ENCODE peak calls at places on chromosomes 11 and 22, in ten cellular contexts. W is aorta; J is cardiac muscle cell; A is hepatocyte; Q is CD8-positive, alpha-beta T cell; D is esophagus squamous epithelium; T is right cardiac atrium; F is right lobe of liver; R is HAP-1; S is CD4-positive, CD25-positive, alpha-beta regulatory T cell. M is an unnamed sample. For H3K4me1, the result is how much of the 10 kb centered on the place peaks cover.

GRCh38 chr22:42719133-42719532 is 1.5 kb downstream of the A4GALT start:
- DNase-seq in W (no peak), J (peak), A (no peak), Q (no peak), D (no peak), T (no peak), F (no peak), R (peak), S (no peak), M (no peak)

GRCh38 chr11:128724891-128725611 is 31.2 kb downstream of the FLI1 start:
- DNase-seq in W (no peak), J (no peak), A (no peak), Q (no peak), D (no peak), T (no peak), F (no peak), R (no peak), S (no peak), M (no peak)

GRCh38 chr11:72904016-72904415 is 89.8 kb downstream of the ATG16L2 start:
- DNase-seq in W (no peak), J (no peak), A (no peak), Q (no peak), D (no peak), T (no peak), F (no peak), R (peak), S (no peak), M (no peak)

GRCh38 chr11:123061403-123062157 is at the start of gene HSPA8:
- DNase-seq in W (peak), J (peak), A (peak), Q (peak), D (peak), T (peak), F (peak), R (peak), S (peak), M (no peak)

GRCh38 chr22:17106785-17107546 is 14.2 kb downstream of the TMEM121B start:
- DNase-seq in W (peak), J (no peak), A (no peak), Q (no peak), D (no peak), T (no peak), F (no peak), R (no peak), S (no peak), M (no peak)

GRCh38 chr22:44665115-44665514 is 36.9 kb upstream of the PRR5 start:
- DNase-seq in W (peak), J (peak), A (no peak), Q (no peak), D (no peak), T (peak), F (no peak), R (no peak), S (no peak), M (no peak)

GRCh38 chr22:46073683-46074504 is 76.4 kb upstream of the PPARA start:
- DNase-seq in W (peak), J (peak), A (no peak), Q (no peak), D (no peak), T (peak), F (peak), R (peak), S (no peak), M (peak)

GRCh38 chr22:29167032-29167911 is 38.4 kb upstream of the EMID1 start:
- DNase-seq in W (peak), J (no peak), A (no peak), Q (peak), D (no peak), T (no peak), F (peak), R (no peak), S (no peak), M (no peak)

GRCh38 chr11:128116447-128117240 is 470.7 kb downstream of the ETS1 start:
- DNase-seq in W (no peak), J (peak), A (no peak), Q (no peak), D (no peak), T (no peak), F (no peak), R (no peak), S (no peak), M (no peak)

GRCh38 chr11:121281609-121282164 is 10.9 kb upstream of the SC5D start:
- DNase-seq in W (no peak), J (no peak), A (no peak), Q (no peak), D (no peak), T (no peak), F (no peak), R (no peak), S (no peak), M (no peak)

GRCh38 chr22:37419916-37420655 is 7.2 kb downstream of the ELFN2 start:
- DNase-seq in W (no peak), J (no peak), A (peak), Q (no peak), D (no peak), T (no peak), F (no peak), R (peak), S (no peak), M (no peak)

GRCh38 chr11:96215094-96215782 is 127.8 kb downstream of the MAML2 start:
- DNase-seq in W (no peak), J (peak), A (no peak), Q (peak), D (no peak), T (no peak), F (no peak), R (no peak), S (no peak), M (no peak)

GRCh38 chr11:10990160-10990559 is 132.3 kb upstream of the ZBED5 start:
- DNase-seq in W (no peak), J (no peak), A (no peak), Q (no peak), D (no peak), T (no peak), F (no peak), R (no peak), S (no peak), M (no peak)

GRCh38 chr11:43924112-43924855 is 18.2 kb upstream of the C11orf96 start:
- DNase-seq in W (no peak), J (no peak), A (no peak), Q (no peak), D (no peak), T (no peak), F (no peak), R (no peak), S (no peak), M (no peak)

GRCh38 chr11:86608251-86608799 is 64.1 kb downstream of the ME3 start:
- DNase-seq in W (peak), J (peak), A (peak), Q (no peak), D (no peak), T (peak), F (peak), R (peak), S (no peak), M (peak)

GRCh38 chr22:46069518-46070214 is 80.7 kb upstream of the PPARA start:
- DNase-seq in W (peak), J (peak), A (no peak), Q (peak), D (no peak), T (peak), F (peak), R (peak), S (no peak), M (peak)

DNA sequence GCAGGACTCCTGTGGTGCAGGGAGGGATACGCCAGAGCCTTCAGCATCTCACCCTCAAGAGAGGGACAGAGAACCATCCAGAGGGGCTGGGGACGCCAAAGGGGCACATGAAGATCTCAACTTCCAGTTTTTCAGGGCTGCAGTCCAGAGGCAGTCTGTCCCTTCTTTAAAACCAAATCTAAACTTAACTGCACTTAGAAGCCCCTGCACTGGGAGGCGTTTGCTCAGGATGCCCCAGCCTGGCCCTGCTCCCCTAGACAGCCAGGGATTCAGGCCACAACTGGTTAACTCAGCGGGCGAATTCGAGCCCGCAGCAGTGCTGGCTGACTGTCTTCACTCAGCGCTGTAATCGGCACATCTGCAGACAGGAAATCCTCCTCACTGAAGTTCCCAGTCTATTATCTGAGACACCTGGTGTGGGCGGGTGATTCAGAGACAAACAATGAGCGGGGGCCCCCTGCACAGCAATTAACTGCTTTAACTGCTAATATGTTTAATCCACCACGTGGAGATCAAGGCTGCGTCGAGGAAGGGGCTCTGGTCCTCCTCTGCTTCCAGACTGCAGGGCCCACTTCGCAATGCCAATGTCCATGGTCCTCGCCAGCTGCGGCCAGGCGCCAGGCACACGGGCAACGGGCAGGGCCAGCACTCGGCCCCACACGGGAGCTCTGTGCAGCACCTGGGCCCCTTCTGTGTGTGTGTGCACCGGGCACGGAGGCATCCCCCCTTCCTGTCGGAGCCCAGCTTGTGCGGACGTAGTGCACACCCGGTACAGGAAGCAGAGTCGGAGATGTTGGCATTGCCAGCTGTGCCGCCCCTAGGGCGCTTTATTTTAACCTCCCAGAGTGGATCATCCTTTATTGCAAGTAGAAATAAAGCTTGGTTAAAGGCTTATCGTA is 36.9 kb upstream of the GNB1L start:
- DNase-seq in W (no peak), J (peak), A (peak), Q (peak), D (no peak), T (peak), F (no peak), R (peak), S (peak), M (peak)
- H3K4me1 ChIP-seq in W (under half), J (under half), A (under half), Q (half or more), D (under half), T (under half), F (under half), R (under half), S (half or more), M (under half)

DNA sequence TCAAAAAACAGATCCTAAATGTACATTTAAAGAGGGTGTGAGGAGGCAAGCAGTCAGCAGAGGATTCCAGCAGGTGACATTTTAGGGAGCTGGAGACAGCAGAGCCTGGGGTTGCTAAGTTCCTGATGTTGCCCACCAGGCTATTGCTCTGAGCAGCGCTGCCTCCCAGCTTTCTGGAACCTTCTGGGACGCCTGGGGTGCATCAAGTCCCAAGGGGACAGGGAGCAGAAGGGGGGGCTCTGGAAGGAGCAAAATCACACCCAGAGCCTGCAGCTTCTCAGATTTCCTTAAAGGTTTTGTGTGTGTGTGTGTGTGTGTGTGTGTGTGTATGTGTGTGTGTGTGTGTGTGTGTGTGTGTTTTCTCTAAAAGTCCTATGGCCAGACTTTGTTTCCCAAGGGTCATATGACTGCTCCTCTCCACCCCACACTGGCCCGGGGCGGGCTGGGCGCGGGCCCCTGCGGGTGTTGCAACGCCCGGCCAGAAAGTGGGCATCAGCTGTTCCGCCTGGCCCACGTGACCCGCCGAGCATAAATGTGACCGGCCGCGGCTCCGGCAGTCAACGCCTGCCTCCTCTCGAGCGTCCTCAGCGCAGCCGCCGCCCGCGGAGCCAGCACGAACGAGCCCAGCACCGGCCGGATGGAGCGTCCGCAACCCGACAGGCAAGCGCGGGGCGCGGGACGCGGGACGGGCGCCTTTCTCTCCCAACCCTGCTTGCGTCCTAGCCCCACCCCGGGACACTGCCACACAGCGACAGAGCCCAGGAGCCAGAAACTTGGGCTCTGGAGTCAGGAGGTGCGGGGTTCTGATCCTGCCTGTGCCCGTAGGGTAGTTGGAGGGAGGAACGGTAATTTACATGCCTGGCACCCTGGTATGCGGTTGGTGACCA is at the start of gene HMOX1:
- DNase-seq in W (peak), J (peak), A (peak), Q (peak), D (peak), T (peak), F (peak), R (peak), S (no peak), M (peak)
- H3K4me1 ChIP-seq in W (under half), J (under half), A (half or more), Q (under half), D (under half), T (under half), F (under half), R (under half), S (under half), M (under half)

GRCh38 chr11:66708026-66708579 is 20.9 kb downstream of the SPTBN2 start:
- DNase-seq in W (no peak), J (no peak), A (no peak), Q (no peak), D (no peak), T (no peak), F (no peak), R (no peak), S (no peak), M (no peak)

GRCh38 chr11:66705587-66706335 is 23.3 kb downstream of the SPTBN2 start:
- DNase-seq in W (no peak), J (no peak), A (no peak), Q (no peak), D (no peak), T (no peak), F (no peak), R (no peak), S (no peak), M (no peak)

GRCh38 chr11:66708701-66709100 is 20.3 kb downstream of the SPTBN2 start:
- DNase-seq in W (no peak), J (no peak), A (no peak), Q (no peak), D (no peak), T (no peak), F (no peak), R (no peak), S (no peak), M (no peak)

GRCh38 chr11:66707486-66707885 is 21.5 kb downstream of the SPTBN2 start:
- DNase-seq in W (no peak), J (no peak), A (no peak), Q (no peak), D (no peak), T (no peak), F (no peak), R (no peak), S (no peak), M (no peak)

GRCh38 chr11:66706989-66707388 is 22.0 kb downstream of the SPTBN2 start:
- DNase-seq in W (no peak), J (no peak), A (no peak), Q (no peak), D (no peak), T (no peak), F (no peak), R (no peak), S (no peak), M (no peak)
- H3K4me1 ChIP-seq in W (under half), J (under half), A (under half), Q (under half), D (under half), T (under half), F (under half), R (under half), S (under half), M (under half)

GRCh38 chr22:38952382-38952993 is 4.9 kb upstream of the APOBEC3A start:
- DNase-seq in W (peak), J (no peak), A (peak), Q (no peak), D (no peak), T (no peak), F (no peak), R (no peak), S (no peak), M (no peak)
- H3K4me1 ChIP-seq in W (under half), J (under half), A (under half), Q (under half), D (under half), T (under half), F (under half), R (under half), S (under half), M (under half)

GRCh38 chr11:45855308-45855707 is 8.0 kb downstream of the CRY2 start:
- DNase-seq in W (no peak), J (no peak), A (no peak), Q (no peak), D (no peak), T (no peak), F (no peak), R (no peak), S (no peak), M (no peak)
- H3K4me1 ChIP-seq in W (under half), J (half or more), A (under half), Q (under half), D (under half), T (under half), F (under half), R (under half), S (under half), M (under half)

DNA sequence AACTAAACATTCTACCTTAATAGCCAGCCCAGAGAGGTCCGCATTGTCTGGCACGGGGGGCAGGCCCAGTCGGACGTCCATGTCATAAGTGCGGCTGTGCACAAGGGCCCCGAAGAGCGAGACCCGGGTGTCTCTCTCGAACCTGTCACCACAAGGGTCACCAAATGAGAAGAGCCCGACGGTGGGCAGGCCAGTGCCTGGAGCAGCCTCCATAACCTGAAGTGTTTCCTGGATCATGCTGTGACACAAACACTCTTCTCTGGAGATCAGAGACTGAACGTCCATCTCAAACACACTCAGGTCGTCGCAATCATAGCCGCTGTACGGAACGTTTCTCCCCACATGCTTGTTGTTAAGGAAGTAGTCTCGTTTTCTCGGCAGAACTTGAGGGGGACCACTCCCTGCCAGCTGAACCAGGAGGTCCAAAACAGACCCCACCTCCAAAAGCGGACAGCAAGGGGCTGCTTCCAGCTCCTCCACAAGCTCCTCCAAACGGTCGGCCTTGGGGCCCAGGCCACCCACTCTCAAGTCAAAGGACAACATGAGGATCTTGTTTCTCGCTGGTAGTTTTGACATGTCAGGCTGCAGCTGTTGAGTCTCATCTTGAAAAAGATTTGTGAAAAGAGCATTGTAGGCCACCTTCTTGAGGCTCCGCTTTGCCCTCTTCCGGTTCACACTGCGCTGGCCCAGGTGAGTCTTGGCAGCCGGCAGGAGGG is 961 bp downstream of the TUBGCP6 start:
- DNase-seq in W (no peak), J (no peak), A (no peak), Q (no peak), D (no peak), T (no peak), F (no peak), R (no peak), S (no peak), M (no peak)
- H3K4me1 ChIP-seq in W (under half), J (under half), A (under half), Q (half or more), D (under half), T (under half), F (under half), R (under half), S (half or more), M (under half)

GRCh38 chr11:9722893-9723292 is 59.0 kb downstream of the SWAP70 start:
- DNase-seq in W (no peak), J (no peak), A (no peak), Q (no peak), D (no peak), T (no peak), F (no peak), R (no peak), S (no peak), M (no peak)

GRCh38 chr11:9731256-9731655 is 67.4 kb downstream of the SWAP70 start:
- DNase-seq in W (no peak), J (no peak), A (no peak), Q (no peak), D (no peak), T (no peak), F (no peak), R (no peak), S (no peak), M (no peak)

GRCh38 chr11:9722023-9722422 is 58.1 kb downstream of the SWAP70 start:
- DNase-seq in W (no peak), J (no peak), A (no peak), Q (no peak), D (no peak), T (no peak), F (no peak), R (no peak), S (no peak), M (no peak)

GRCh38 chr11:9728058-9728457 is 64.2 kb downstream of the SWAP70 start:
- DNase-seq in W (no peak), J (no peak), A (no peak), Q (no peak), D (no peak), T (no peak), F (no peak), R (no peak), S (no peak), M (no peak)

GRCh38 chr11:9726313-9727022 is 62.6 kb downstream of the SWAP70 start:
- DNase-seq in W (no peak), J (peak), A (peak), Q (no peak), D (no peak), T (no peak), F (no peak), R (no peak), S (no peak), M (no peak)
- H3K4me1 ChIP-seq in W (under half), J (under half), A (under half), Q (under half), D (under half), T (under half), F (under half), R (under half), S (under half), M (under half)

DNA sequence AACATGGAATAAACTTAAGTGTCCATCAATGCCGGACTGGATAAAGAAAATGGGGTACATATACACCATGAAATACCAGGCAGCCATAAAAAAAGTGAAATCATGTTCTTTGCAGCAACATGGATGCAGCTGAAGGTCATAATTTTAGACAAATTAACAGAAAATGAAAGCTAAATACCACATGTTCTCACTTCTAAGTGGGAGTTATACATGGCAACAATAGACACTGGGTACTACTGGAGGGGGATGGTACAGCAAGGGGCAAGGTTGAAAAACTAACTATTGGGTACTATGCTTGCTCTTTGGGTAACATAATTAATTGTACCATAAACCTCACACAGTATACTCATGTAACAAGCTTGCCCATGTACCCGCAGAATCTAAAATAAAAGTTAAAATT is 851.6 kb downstream of the DLG2 start:
- DNase-seq in W (no peak), J (no peak), A (no peak), Q (no peak), D (no peak), T (no peak), F (no peak), R (no peak), S (no peak), M (no peak)
- H3K4me1 ChIP-seq in W (under half), J (under half), A (under half), Q (under half), D (under half), T (under half), F (under half), R (under half), S (under half), M (under half)